ENCODE peak calls at places on chromosomes 1 and 21, in six cellular contexts. C is uterus, Z is right lobe of liver, F is IMR-90, D is lower leg skin, W is suprapubic skin. R is an unnamed sample.

GRCh38 chr21:27814226-27814625 is 847.3 kb upstream of the ADAMTS5 start:
- DNase-seq in W (no peak), D (no peak), Z (no peak), C (no peak), F (no peak), R (no peak)

GRCh38 chr1:211648336-211648735 is 27.1 kb downstream of the NEK2 start:
- DNase-seq in W (no peak), Z (no peak), F (peak), C (no peak), D (peak), R (no peak)

GRCh38 chr1:200642481-200642880 is 21.9 kb upstream of the KIF14 start:
- DNase-seq in C (no peak), F (no peak), W (no peak), Z (no peak), D (no peak), R (no peak)

GRCh38 chr1:39142394-39143060 is 62.0 kb upstream of the MACF1 start:
- DNase-seq in F (no peak), C (no peak), D (peak), W (no peak), Z (no peak), R (no peak)

GRCh38 chr1:26277261-26277661 is 2.6 kb upstream of the SH3BGRL3 start:
- DNase-seq in F (no peak), W (no peak), Z (peak), C (no peak), D (no peak), R (no peak)

GRCh38 chr1:63547621-63548294 is 24.4 kb downstream of the EFCAB7 start:
- DNase-seq in C (no peak), Z (no peak), F (peak), D (no peak), W (no peak), R (no peak)

GRCh38 chr1:109624215-109625010 is 4.8 kb downstream of the AMPD2 start:
- DNase-seq in F (no peak), W (no peak), D (peak), Z (no peak), C (no peak), R (no peak)

GRCh38 chr1:50419192-50419906 is 3.9 kb downstream of the DMRTA2 start:
- DNase-seq in F (no peak), Z (no peak), W (no peak), D (no peak), C (no peak), R (no peak)

GRCh38 chr1:228802386-228803221 is 67.3 kb downstream of the RHOU start:
- DNase-seq in Z (no peak), C (peak), W (no peak), F (peak), D (no peak), R (no peak)

GRCh38 chr21:41170442-41170841 is 2.5 kb downstream of the BACE2 start:
- DNase-seq in D (peak), W (no peak), C (peak), F (peak), Z (no peak), R (peak)

GRCh38 chr1:114458208-114458777 is 52.7 kb downstream of the TRIM33 start:
- DNase-seq in Z (no peak), F (peak), C (no peak), D (no peak), W (no peak), R (no peak)

GRCh38 chr1:152745289-152745704 is 12.5 kb upstream of the KPRP start:
- DNase-seq in F (peak), C (no peak), D (no peak), Z (no peak), W (no peak), R (peak)

GRCh38 chr1:106912146-106912545 is 144.3 kb upstream of the PRMT6 start:
- DNase-seq in Z (no peak), F (no peak), W (no peak), D (no peak), C (no peak), R (no peak)

GRCh38 chr1:19811206-19811851 is 3.8 kb downstream of the RNF186 start:
- DNase-seq in D (no peak), F (peak), C (no peak), Z (peak), W (no peak), R (peak)

GRCh38 chr1:40818264-40818961 is 34.8 kb downstream of the KCNQ4 start:
- DNase-seq in W (peak), F (no peak), D (peak), C (peak), Z (peak), R (no peak)

GRCh38 chr1:43958351-43959255 is 11.2 kb upstream of the DPH2 start:
- DNase-seq in Z (no peak), D (no peak), C (no peak), F (no peak), W (no peak), R (no peak)

GRCh38 chr1:54610048-54610447 is 13.3 kb downstream of the FAM151A start:
- DNase-seq in C (peak), Z (no peak), W (no peak), F (peak), D (peak), R (no peak)

GRCh38 chr1:4110888-4111287 is 210.8 kb upstream of the C1orf174 start:
- DNase-seq in D (peak), C (no peak), F (no peak), W (peak), Z (peak), R (no peak)

GRCh38 chr1:231217056-231217455 is 24.0 kb upstream of the GNPAT start:
- DNase-seq in W (peak), C (no peak), F (no peak), Z (no peak), D (no peak), R (no peak)

GRCh38 chr1:10841059-10841458 is 44.6 kb upstream of the CASZ1 start:
- DNase-seq in C (no peak), F (no peak), W (no peak), Z (no peak), D (no peak), R (no peak)

GRCh38 chr1:229582011-229582694 is 23.6 kb upstream of the ABCB10 start:
- DNase-seq in C (no peak), D (no peak), W (no peak), F (peak), Z (peak), R (no peak)

GRCh38 chr21:42406846-42407245 is 3.1 kb downstream of the UBASH3A start:
- DNase-seq in Z (peak), F (no peak), D (no peak), W (no peak), C (no peak), R (no peak)

GRCh38 chr21:32592929-32593502 is 7.7 kb upstream of the TCP10L start:
- DNase-seq in D (no peak), F (no peak), Z (peak), W (no peak), C (no peak), R (no peak)

GRCh38 chr1:247448107-247448778 is 9.7 kb downstream of the OR2B11 start:
- DNase-seq in D (peak), F (peak), C (peak), Z (peak), W (no peak), R (no peak)

GRCh38 chr1:101291562-101292035 is 54.8 kb downstream of the S1PR1 start:
- DNase-seq in C (no peak), Z (no peak), W (no peak), F (peak), D (no peak), R (no peak)

GRCh38 chr1:7847599-7847998 is 5.3 kb downstream of the UTS2 start:
- DNase-seq in W (no peak), C (no peak), D (no peak), F (peak), Z (no peak), R (no peak)

GRCh38 chr1:17629460-17629859 is 90.0 kb downstream of the ARHGEF10L start:
- DNase-seq in Z (no peak), C (no peak), W (no peak), D (no peak), F (no peak), R (no peak)

GRCh38 chr1:107771377-107771776 is 193.6 kb downstream of the VAV3 start:
- DNase-seq in Z (no peak), D (no peak), W (no peak), C (no peak), F (no peak), R (no peak)

GRCh38 chr1:203175237-203176181 is at the start of gene MYBPH:
- DNase-seq in Z (no peak), W (no peak), D (no peak), C (no peak), F (no peak), R (no peak)

GRCh38 chr1:111967067-111967690 is 22.3 kb downstream of the KCND3 start:
- DNase-seq in D (no peak), C (no peak), F (no peak), Z (no peak), W (no peak), R (no peak)

GRCh38 chr1:48462716-48463285 is 9.2 kb downstream of the SPATA6 start:
- DNase-seq in Z (no peak), C (no peak), D (no peak), F (no peak), W (no peak), R (no peak)

GRCh38 chr1:179264506-179264905 is 29.1 kb upstream of the SOAT1 start:
- DNase-seq in Z (no peak), F (no peak), C (no peak), D (no peak), W (no peak), R (no peak)

GRCh38 chr1:207831517-207832327 is 79.2 kb downstream of the CD34 start:
- DNase-seq in Z (no peak), W (peak), D (no peak), C (no peak), F (peak), R (no peak)

GRCh38 chr1:234656981-234657651 is 47.1 kb upstream of the IRF2BP2 start:
- DNase-seq in Z (no peak), F (peak), W (no peak), D (peak), C (no peak), R (peak)

GRCh38 chr21:32771134-32771523 is 426 bp downstream of the PAXBP1 start:
- DNase-seq in W (peak), C (peak), D (peak), F (peak), Z (peak), R (peak)

GRCh38 chr1:150065184-150065871 is 2.2 kb upstream of the VPS45 start:
- DNase-seq in W (no peak), D (no peak), C (no peak), F (peak), Z (no peak), R (no peak)

GRCh38 chr1:148310807-148311206 is 158.7 kb upstream of the NBPF11 start:
- DNase-seq in W (no peak), Z (no peak), D (no peak), C (no peak), F (no peak), R (no peak)

GRCh38 chr1:175840787-175841186 is 97.4 kb upstream of the TNR start:
- DNase-seq in C (no peak), D (no peak), F (no peak), W (no peak), Z (no peak), R (no peak)

GRCh38 chr1:200896571-200897187 is 2.0 kb downstream of the INAVA start:
- DNase-seq in W (no peak), D (no peak), F (no peak), C (no peak), Z (peak), R (peak)

GRCh38 chr1:172669011-172669410 is 10.1 kb downstream of the FASLG start:
- DNase-seq in F (no peak), D (no peak), W (no peak), C (no peak), Z (no peak), R (no peak)

GRCh38 chr1:172671591-172671990 is 12.7 kb downstream of the FASLG start:
- DNase-seq in W (no peak), C (no peak), D (no peak), F (peak), Z (no peak), R (no peak)

GRCh38 chr1:172670791-172671190 is 11.9 kb downstream of the FASLG start:
- DNase-seq in Z (no peak), W (no peak), C (no peak), D (no peak), F (no peak), R (no peak)

GRCh38 chr1:172668097-172668496 is 9.2 kb downstream of the FASLG start:
- DNase-seq in W (no peak), Z (no peak), F (no peak), D (no peak), C (no peak), R (no peak)

GRCh38 chr1:172670316-172670715 is 11.4 kb downstream of the FASLG start:
- DNase-seq in W (no peak), F (no peak), C (no peak), D (no peak), Z (no peak), R (no peak)
- TF ChIP-seq POLR2A in W (no peak), F (no peak), C (no peak), D (no peak), Z (no peak), R (no peak)

GRCh38 chr1:154502066-154502741 is at the start of the genes SHE and TDRD10:
- DNase-seq in D (peak), C (peak), Z (peak), W (peak), F (no peak), R (no peak)
- TF ChIP-seq POLR2A in D (no peak), C (peak), Z (no peak), W (no peak), F (no peak), R (no peak)

DNA sequence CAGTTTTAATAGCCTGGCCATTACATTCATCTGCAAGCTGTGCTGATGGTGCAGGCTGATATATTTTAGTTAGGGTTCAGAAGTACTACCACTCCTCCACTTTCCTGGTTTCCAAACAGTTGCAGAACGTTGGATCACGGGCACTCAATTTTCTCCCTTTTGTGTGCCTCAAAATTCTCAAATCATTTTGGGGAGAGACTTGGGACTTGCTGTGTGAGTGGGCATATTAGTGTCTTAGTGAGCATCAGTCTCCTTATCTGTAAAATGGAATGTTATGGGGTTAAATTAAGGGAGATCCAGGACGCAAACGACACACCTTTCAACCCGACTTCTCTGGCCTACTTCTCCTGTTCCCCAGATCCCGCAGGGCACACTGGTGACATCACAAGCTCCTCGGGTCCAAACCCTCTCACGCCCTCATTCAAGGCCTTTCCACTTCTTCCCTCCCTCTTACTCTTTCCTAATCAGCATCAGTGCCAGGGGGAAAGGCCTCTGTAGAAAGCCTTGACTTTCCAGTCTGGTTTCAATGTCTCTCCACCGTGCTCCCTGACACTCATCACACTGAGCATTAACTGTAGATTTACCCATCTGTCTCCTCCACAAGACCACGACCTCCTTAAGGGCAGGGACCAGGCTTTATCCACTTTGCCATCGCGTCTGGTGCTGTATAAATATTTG is 1.2 kb downstream of the PIGP start:
- DNase-seq in Z (no peak), F (peak), D (peak), W (peak), C (peak), R (peak)
- TF ChIP-seq POLR2A in Z (no peak), F (peak), D (no peak), W (peak), C (no peak), R (no peak)

GRCh38 chr1:161068306-161069200 is 1.1 kb downstream of the ARHGAP30 start:
- DNase-seq in W (no peak), F (no peak), C (no peak), D (peak), Z (peak), R (no peak)
- TF ChIP-seq POLR2A in W (no peak), F (no peak), C (no peak), D (no peak), Z (no peak), R (no peak)

GRCh38 chr1:119595606-119596005 is 52.5 kb downstream of the ZNF697 start:
- DNase-seq in W (no peak), Z (no peak), C (no peak), F (no peak), D (no peak), R (no peak)
- TF ChIP-seq POLR2A in W (no peak), Z (no peak), C (no peak), F (no peak), D (no peak), R (no peak)

GRCh38 chr1:6419803-6420593 is at the start of gene HES2:
- DNase-seq in D (no peak), W (no peak), C (no peak), Z (no peak), F (no peak), R (peak)
- TF ChIP-seq POLR2A in D (no peak), W (no peak), C (no peak), Z (no peak), F (no peak), R (no peak)

GRCh38 chr1:33434363-33434750 is 3.5 kb upstream of the PHC2 start:
- DNase-seq in C (no peak), F (no peak), W (no peak), Z (no peak), D (no peak), R (no peak)

GRCh38 chr1:33436557-33437296 is 5.8 kb upstream of the PHC2 start:
- DNase-seq in C (no peak), W (no peak), Z (no peak), D (no peak), F (peak), R (no peak)

GRCh38 chr1:33430751-33431593 is at the start of gene PHC2:
- DNase-seq in F (peak), W (peak), Z (peak), C (peak), D (peak), R (peak)

GRCh38 chr1:33435096-33435820 is 4.4 kb upstream of the PHC2 start:
- DNase-seq in W (no peak), C (no peak), D (no peak), F (peak), Z (no peak), R (no peak)

DNA sequence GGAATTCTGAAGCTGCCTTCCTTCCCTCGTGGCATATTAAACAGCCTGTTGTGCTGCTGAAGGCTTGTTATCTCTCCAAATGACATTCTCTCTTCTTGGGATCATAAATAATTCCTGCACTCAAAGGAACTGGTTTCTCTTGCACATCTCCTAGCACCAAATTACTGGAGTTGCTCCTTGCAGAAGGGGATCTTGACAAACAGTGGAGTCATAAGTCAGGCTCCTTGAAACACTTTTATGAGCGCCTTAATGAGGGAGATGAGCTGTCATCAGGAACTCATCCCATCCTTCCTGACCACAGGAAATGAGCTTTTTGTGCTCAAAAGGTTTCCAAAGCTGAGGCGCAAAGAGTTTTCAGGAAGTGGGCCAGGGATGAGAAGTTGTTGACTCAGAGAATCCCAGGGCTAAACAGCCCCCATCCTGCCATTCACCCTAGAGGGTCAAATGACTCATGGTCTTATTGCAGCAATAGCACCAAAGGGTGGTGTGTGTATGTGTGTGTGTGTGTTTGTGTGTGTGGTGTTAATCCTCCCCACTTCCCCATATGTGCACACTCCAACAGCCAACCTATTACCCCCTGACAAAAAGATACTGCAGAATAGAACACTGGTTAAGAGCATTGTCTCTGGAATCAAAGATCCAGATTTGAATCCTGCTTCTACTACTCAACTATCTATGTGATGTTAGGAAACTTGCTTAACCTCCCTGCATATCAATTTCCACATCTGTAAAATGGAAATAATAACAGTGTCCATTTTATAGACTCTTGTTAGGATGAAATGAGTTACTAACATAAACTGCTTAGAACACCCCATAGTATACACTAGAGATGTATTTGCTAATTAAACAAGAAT is 2.8 kb upstream of the PHC2 start:
- DNase-seq in D (peak), W (no peak), Z (no peak), F (peak), C (peak), R (peak)
- TF ChIP-seq POLR2A in D (no peak), W (no peak), Z (no peak), F (no peak), C (no peak), R (no peak)

GRCh38 chr1:156504821-156505678 is 4.5 kb upstream of the MEF2D start:
- DNase-seq in F (peak), D (peak), C (peak), W (peak), Z (peak), R (peak)
- TF ChIP-seq POLR2A in F (peak), D (no peak), C (peak), W (peak), Z (peak), R (peak)

GRCh38 chr1:205754857-205755256 is 4.9 kb upstream of the NUCKS1 start:
- DNase-seq in C (no peak), W (no peak), F (no peak), Z (no peak), D (no peak), R (no peak)
- TF ChIP-seq POLR2A in C (no peak), W (no peak), F (no peak), Z (no peak), D (no peak), R (no peak)

GRCh38 chr1:30759718-30760281 is 2.2 kb upstream of the LAPTM5 start:
- DNase-seq in D (no peak), C (no peak), F (no peak), Z (no peak), W (no peak), R (peak)
- TF ChIP-seq POLR2A in D (no peak), C (no peak), F (no peak), Z (no peak), W (no peak), R (no peak)

R was measured in H54.